ENCODE peak calls at places on chromosomes 1 and 21, in five cellular contexts. V, S, Q, J and U are unnamed samples.

GRCh38 chr1:187460093-187460492 is 631.3 kb downstream of the PLA2G4A start:
- DNase-seq in V (no peak), S (no peak), Q (no peak), J (no peak), U (no peak)

GRCh38 chr1:9302745-9303524 is 10.2 kb downstream of the SPSB1 start:
- DNase-seq in V (peak; percentile 64), S (no peak), Q (peak; percentile 48), J (no peak), U (no peak)

GRCh38 chr1:227898502-227899140 is 49.1 kb downstream of the WNT9A start:
- DNase-seq in V (peak; percentile 2), S (no peak), Q (peak; percentile 11), J (peak; percentile 33), U (no peak)

GRCh38 chr1:29121516-29121937 is 2.2 kb downstream of the TMEM200B start:
- DNase-seq in V (no peak), S (no peak), Q (no peak), J (no peak), U (no peak)

GRCh38 chr1:2148691-2149090 is 45.9 kb downstream of the FAAP20 start:
- DNase-seq in V (no peak), S (peak; percentile 45), Q (no peak), J (no peak), U (no peak)

GRCh38 chr1:66924756-66925557 is at the start of the genes DNAI4 and MIER1:
- DNase-seq in V (peak; percentile 98), S (peak; percentile 96), Q (peak; percentile 98), J (peak; percentile 99), U (peak; percentile 98)

GRCh38 chr1:220483700-220484099 is 44.2 kb upstream of the MARK1 start:
- DNase-seq in V (peak; percentile 50), S (no peak), Q (peak; percentile 38), J (no peak), U (no peak)

GRCh38 chr1:113947388-113948107 is 18.4 kb downstream of the HIPK1 start:
- DNase-seq in V (no peak), S (no peak), Q (no peak), J (no peak), U (no peak)

GRCh38 chr1:30354410-30354809 is 369.0 kb downstream of the MATN1 start:
- DNase-seq in V (no peak), S (no peak), Q (no peak), J (no peak), U (no peak)

GRCh38 chr1:119549719-119550141 is 42.7 kb downstream of the HSD3B1 start:
- DNase-seq in V (peak; percentile 55), S (no peak), Q (peak; percentile 38), J (peak; percentile 75), U (no peak)

GRCh38 chr21:42423685-42424084 is 20.0 kb downstream of the UBASH3A start:
- DNase-seq in V (no peak), S (no peak), Q (no peak), J (no peak), U (no peak)

GRCh38 chr1:60865146-60865545 is 217.2 kb upstream of the NFIA start:
- DNase-seq in V (no peak), S (no peak), Q (no peak), J (no peak), U (no peak)

GRCh38 chr1:245748246-245748645 is 593.5 kb downstream of the KIF26B start:
- DNase-seq in V (no peak), S (no peak), Q (no peak), J (no peak), U (no peak)

GRCh38 chr1:229786974-229787610 is 161.0 kb downstream of the URB2 start:
- DNase-seq in V (no peak), S (no peak), Q (no peak), J (no peak), U (no peak)

GRCh38 chr21:41971891-41972290 is 18.1 kb upstream of the C2CD2 start:
- DNase-seq in V (no peak), S (no peak), Q (no peak), J (no peak), U (no peak)

GRCh38 chr1:75127916-75128717 is 6.1 kb upstream of the LHX8 start:
- DNase-seq in V (no peak), S (no peak), Q (no peak), J (no peak), U (no peak)

GRCh38 chr1:188668083-188668482 is 1809.6 kb downstream of the BRINP3 start:
- DNase-seq in V (no peak), S (no peak), Q (no peak), J (no peak), U (no peak)

GRCh38 chr21:17461582-17461981 is 51.3 kb upstream of the CXADR start:
- DNase-seq in V (no peak), S (no peak), Q (peak; percentile 33), J (no peak), U (no peak)

GRCh38 chr1:185054365-185055060 is 9.2 kb downstream of the RNF2 start:
- DNase-seq in V (no peak), S (no peak), Q (no peak), J (no peak), U (no peak)

GRCh38 chr1:209561561-209561960 is 22.0 kb upstream of the CAMK1G start:
- DNase-seq in V (no peak), S (no peak), Q (no peak), J (no peak), U (no peak)

GRCh38 chr1:4637616-4638346 is 16.6 kb upstream of the AJAP1 start:
- DNase-seq in V (no peak), S (no peak), Q (no peak), J (no peak), U (no peak)

GRCh38 chr1:162222735-162223134 is 153.2 kb downstream of the NOS1AP start:
- DNase-seq in V (no peak), S (no peak), Q (no peak), J (no peak), U (no peak)

GRCh38 chr1:3174487-3175247 is 105.7 kb downstream of the PRDM16 start:
- DNase-seq in V (peak; percentile 76), S (no peak), Q (peak; percentile 87), J (peak; percentile 56), U (no peak)

GRCh38 chr21:44391345-44392091 is 38.1 kb downstream of the TRPM2 start:
- DNase-seq in V (peak; percentile 43), S (no peak), Q (peak; percentile 84), J (no peak), U (no peak)

GRCh38 chr21:29238967-29239289 is 59.8 kb upstream of the BACH1 start:
- DNase-seq in V (no peak), S (no peak), Q (no peak), J (no peak), U (no peak)

GRCh38 chr1:198416276-198416675 is 124.2 kb downstream of the ATP6V1G3 start:
- DNase-seq in V (no peak), S (no peak), Q (no peak), J (no peak), U (no peak)

GRCh38 chr1:188154196-188154595 is 1325.4 kb downstream of the PLA2G4A start:
- DNase-seq in V (no peak), S (no peak), Q (no peak), J (no peak), U (no peak)

GRCh38 chr1:171286032-171286705 is 27.8 kb upstream of the FMO4 start:
- DNase-seq in V (no peak), S (no peak), Q (no peak), J (no peak), U (no peak)

GRCh38 chr1:67752306-67752705 is 67.3 kb downstream of the GADD45A start:
- DNase-seq in V (no peak), S (no peak), Q (no peak), J (no peak), U (no peak)

GRCh38 chr1:220818421-220819173 is 31.9 kb downstream of the MTARC1 start:
- DNase-seq in V (no peak), S (no peak), Q (peak; percentile 40), J (no peak), U (no peak)

GRCh38 chr1:66480162-66480561 is 53.8 kb upstream of the SGIP1 start:
- DNase-seq in V (no peak), S (no peak), Q (no peak), J (no peak), U (no peak)

GRCh38 chr21:42395910-42396625 is at the start of gene TMPRSS3:
- DNase-seq in V (no peak), S (no peak), Q (no peak), J (no peak), U (no peak)

GRCh38 chr1:241716915-241717651 is 65.0 kb downstream of the WDR64 start:
- DNase-seq in V (no peak), S (no peak), Q (no peak), J (no peak), U (no peak)

DNA sequence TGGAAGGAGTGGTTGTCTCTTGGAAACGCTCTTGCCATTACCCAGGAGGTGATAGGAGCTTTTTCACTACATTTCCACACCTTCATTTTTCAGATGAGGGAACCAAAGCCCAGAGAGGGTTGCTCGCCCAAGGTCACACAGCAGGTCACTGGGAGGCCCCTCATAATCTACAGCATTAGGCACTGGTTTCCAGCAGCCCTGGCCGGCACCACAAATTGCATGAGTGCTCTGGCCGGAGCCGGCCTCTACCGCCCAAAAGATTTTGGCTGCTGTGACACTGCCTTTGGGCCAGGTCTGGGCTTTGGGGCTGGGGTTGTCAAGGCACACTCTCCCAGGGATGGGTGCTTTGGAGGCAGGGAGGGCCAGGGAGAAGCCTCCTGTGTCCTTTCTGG is 15.4 kb downstream of the DHRS3 start:
- DNase-seq in V (no peak), S (no peak), Q (no peak), J (no peak), U (no peak)
- H3K4me3 ChIP-seq in V (no peak overlapping the region), S (no peak overlapping the region), Q (no peak overlapping the region), J (no peak overlapping the region), U (no peak overlapping the region)

GRCh38 chr1:195590649-195591048 is 1017.6 kb downstream of the KCNT2 start:
- DNase-seq in V (no peak), S (no peak), Q (no peak), J (no peak), U (no peak)
- H3K36me3 ChIP-seq in V (no peaks in the 10 kb centered on the region), S (no peaks in the 10 kb centered on the region), Q (no peaks in the 10 kb centered on the region), J (no peaks in the 10 kb centered on the region), U (no peaks in the 10 kb centered on the region)

DNA sequence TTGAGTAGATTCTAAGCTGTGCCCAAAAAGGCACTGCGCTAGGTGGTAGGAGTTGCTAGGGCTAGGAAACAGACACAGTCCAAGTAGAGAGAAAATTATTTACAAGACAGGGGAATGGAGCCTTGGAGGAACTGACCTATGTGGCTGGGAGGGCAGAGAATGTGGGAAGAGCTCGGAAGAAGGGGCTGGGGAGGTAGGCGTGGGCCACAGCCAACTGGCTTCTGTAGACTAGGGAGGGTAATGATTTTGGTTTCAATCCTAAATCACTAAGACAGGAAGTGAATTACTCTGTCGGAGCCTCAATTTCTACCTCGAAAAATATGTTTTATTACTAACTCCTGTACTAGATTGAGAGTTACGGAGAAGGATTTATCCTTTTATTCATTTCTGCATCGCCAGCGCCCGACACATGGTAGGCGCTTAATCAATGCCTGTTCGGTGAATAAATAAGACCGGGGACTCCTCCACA is 520 bp upstream of the DDI2 start:
- DNase-seq in V (no peak), S (no peak), Q (no peak), J (no peak), U (no peak)
- H3K4me3 ChIP-seq in V (peak overlapping the region; percentile 96), S (peak overlapping the region; percentile 96), Q (peak overlapping the region; percentile 80), J (peak overlapping the region; percentile 99), U (peak overlapping the region; percentile 67)

GRCh38 chr1:86731416-86731815 is 27.0 kb downstream of the SH3GLB1 start:
- DNase-seq in V (no peak), S (no peak), Q (no peak), J (no peak), U (no peak)

DNA sequence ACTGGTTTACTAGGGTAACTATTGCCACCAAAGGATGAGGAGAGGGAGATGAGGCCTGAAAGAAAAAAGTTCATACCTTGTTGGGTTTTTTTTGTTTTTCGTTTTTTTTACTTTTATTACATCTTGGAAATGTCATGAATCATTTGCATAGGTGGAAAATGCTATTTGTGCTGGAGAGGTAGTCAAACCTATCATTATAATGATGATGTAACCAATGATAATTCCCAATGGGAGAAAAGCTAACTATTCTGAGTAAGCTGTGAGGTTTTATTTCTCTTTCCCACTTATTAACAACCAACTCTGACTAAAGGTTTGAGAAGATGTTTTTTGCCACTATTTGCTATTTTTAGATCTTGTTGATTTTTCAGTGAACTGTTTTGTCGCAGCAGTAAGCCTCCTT is 29.0 kb downstream of the SH3GLB1 start:
- DNase-seq in V (no peak), S (no peak), Q (no peak), J (no peak), U (no peak)
- H3K36me3 ChIP-seq in V (no peaks in the 10 kb centered on the region), S (peaks cover 17% of the 10 kb centered on the region), Q (peaks cover 64% of the 10 kb centered on the region), J (peaks cover 31% of the 10 kb centered on the region), U (peaks cover 4% of the 10 kb centered on the region)